ENCODE peak calls at places on chromosome 1, in four cellular contexts. One of them, this sample, is unnamed.

GRCh38 chr1:56436338-56436695 is 143.0 kb downstream of the PLPP3 start:
- DNase-seq in stomach: no peak
- DNase-seq in psoas muscle: no peak
- DNase-seq in upper lobe of right lung: no peak
- DNase-seq in this sample: no peak

GRCh38 chr1:62882161-62882560 is 98.2 kb downstream of the ATG4C start:
- DNase-seq in stomach: no peak
- DNase-seq in psoas muscle: no peak
- DNase-seq in upper lobe of right lung: no peak
- DNase-seq in this sample: no peak

GRCh38 chr1:99685516-99686180 is 39.7 kb downstream of the PALMD start:
- DNase-seq in stomach: peak
- DNase-seq in psoas muscle: peak
- DNase-seq in upper lobe of right lung: peak
- DNase-seq in this sample: peak

GRCh38 chr1:110089561-110090275 is 19.2 kb upstream of the ALX3 start:
- DNase-seq in stomach: no peak
- DNase-seq in psoas muscle: no peak
- DNase-seq in upper lobe of right lung: no peak
- DNase-seq in this sample: no peak

GRCh38 chr1:55720243-55720642 is 505.1 kb upstream of the USP24 start:
- DNase-seq in stomach: peak
- DNase-seq in psoas muscle: peak
- DNase-seq in upper lobe of right lung: peak
- DNase-seq in this sample: no peak

GRCh38 chr1:46735708-46736324 is 16.9 kb upstream of the EFCAB14 start:
- DNase-seq in stomach: no peak
- DNase-seq in psoas muscle: no peak
- DNase-seq in upper lobe of right lung: no peak
- DNase-seq in this sample: peak

GRCh38 chr1:187096689-187097088 is 267.9 kb downstream of the PLA2G4A start:
- DNase-seq in stomach: no peak
- DNase-seq in psoas muscle: no peak
- DNase-seq in upper lobe of right lung: no peak
- DNase-seq in this sample: no peak

GRCh38 chr1:9153152-9153551 is 24.2 kb upstream of the GPR157 start:
- DNase-seq in stomach: no peak
- DNase-seq in psoas muscle: no peak
- DNase-seq in upper lobe of right lung: no peak
- DNase-seq in this sample: no peak

GRCh38 chr1:150537732-150538684 is 11.2 kb upstream of the ADAMTSL4 start:
- DNase-seq in stomach: no peak
- DNase-seq in psoas muscle: peak
- DNase-seq in upper lobe of right lung: no peak
- DNase-seq in this sample: peak

GRCh38 chr1:89603651-89604413 is 29.1 kb upstream of the LRRC8C start:
- DNase-seq in stomach: no peak
- DNase-seq in psoas muscle: no peak
- DNase-seq in upper lobe of right lung: no peak
- DNase-seq in this sample: peak

GRCh38 chr1:248825136-248825535 is 579 bp downstream of the SH3BP5L start:
- DNase-seq in stomach: no peak
- DNase-seq in psoas muscle: no peak
- DNase-seq in upper lobe of right lung: peak
- DNase-seq in this sample: no peak

GRCh38 chr1:7235871-7236472 is 450.7 kb downstream of the CAMTA1 start:
- DNase-seq in stomach: no peak
- DNase-seq in psoas muscle: no peak
- DNase-seq in upper lobe of right lung: no peak
- DNase-seq in this sample: no peak

GRCh38 chr1:165367375-165367993 is 11.0 kb upstream of the LMX1A start:
- DNase-seq in stomach: peak
- DNase-seq in psoas muscle: peak
- DNase-seq in upper lobe of right lung: peak
- DNase-seq in this sample: peak
- TF ChIP-seq CTCF in stomach: peak
- TF ChIP-seq CTCF in psoas muscle: peak
- TF ChIP-seq CTCF in upper lobe of right lung: peak
- TF ChIP-seq CTCF in this sample: peak

GRCh38 chr1:70866522-70867256 is 180.9 kb downstream of the PTGER3 start:
- DNase-seq in stomach: peak
- DNase-seq in psoas muscle: no peak
- DNase-seq in upper lobe of right lung: no peak
- DNase-seq in this sample: no peak
- TF ChIP-seq CTCF in stomach: no peak
- TF ChIP-seq CTCF in psoas muscle: no peak
- TF ChIP-seq CTCF in upper lobe of right lung: no peak
- TF ChIP-seq CTCF in this sample: no peak

DNA sequence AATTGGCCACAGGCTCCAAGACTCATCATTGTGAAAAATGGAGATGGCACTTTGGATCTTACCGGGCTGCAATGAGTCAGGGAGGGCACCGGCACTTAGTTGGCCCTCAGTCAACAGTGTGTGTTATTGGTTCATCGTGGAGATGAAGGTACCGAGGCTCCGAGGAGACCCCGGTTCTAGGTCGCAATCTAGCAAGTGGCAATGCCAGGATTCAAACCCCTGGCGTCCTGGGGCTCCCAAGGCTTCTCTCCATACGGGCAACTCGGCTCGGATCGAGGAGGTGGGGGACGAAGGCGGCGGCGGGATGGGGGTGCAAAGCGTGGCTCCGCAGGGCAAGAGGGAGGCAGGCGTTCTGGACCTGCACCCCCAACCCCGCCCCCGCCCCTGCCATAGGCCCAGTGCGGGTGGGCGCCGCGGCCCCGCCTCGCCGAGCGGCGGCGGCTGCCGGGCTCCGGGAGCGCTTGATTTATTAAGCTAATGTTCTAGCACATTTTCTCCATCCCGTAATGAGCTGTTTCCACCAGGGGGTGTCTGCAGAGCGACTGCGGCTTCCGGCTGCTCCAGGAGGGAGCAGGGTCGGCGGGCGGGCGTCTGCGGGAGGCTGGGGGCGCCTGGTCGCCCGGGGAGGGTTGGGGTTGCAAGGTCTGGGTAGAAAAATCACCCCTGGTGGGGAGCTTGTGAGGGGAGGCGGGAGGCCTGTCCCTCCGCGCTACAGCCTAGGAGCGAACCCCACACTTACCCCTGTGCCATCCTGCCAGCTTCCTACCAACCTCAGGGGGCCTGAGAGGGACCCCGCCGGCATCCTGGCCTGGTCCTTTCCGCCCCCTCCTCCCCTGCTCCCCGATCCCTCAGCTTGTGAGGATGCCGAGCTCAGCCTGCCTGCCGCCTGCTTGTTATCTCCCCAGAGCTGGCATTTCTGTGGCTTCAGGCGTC is 48.7 kb upstream of the ACOT11 start:
- DNase-seq in stomach: no peak
- DNase-seq in psoas muscle: no peak
- DNase-seq in upper lobe of right lung: no peak
- DNase-seq in this sample: peak
- TF ChIP-seq CTCF in stomach: peak
- TF ChIP-seq CTCF in psoas muscle: no peak
- TF ChIP-seq CTCF in upper lobe of right lung: peak
- TF ChIP-seq CTCF in this sample: peak

GRCh38 chr1:203390298-203390697 is 39.4 kb upstream of the FMOD start:
- DNase-seq in stomach: no peak
- DNase-seq in psoas muscle: no peak
- DNase-seq in upper lobe of right lung: no peak
- DNase-seq in this sample: no peak

GRCh38 chr1:203396595-203397194 is 45.8 kb upstream of the FMOD start:
- DNase-seq in stomach: no peak
- DNase-seq in psoas muscle: no peak
- DNase-seq in upper lobe of right lung: no peak
- DNase-seq in this sample: no peak

GRCh38 chr1:203401151-203401550 is 50.2 kb upstream of the FMOD start:
- DNase-seq in stomach: no peak
- DNase-seq in psoas muscle: no peak
- DNase-seq in upper lobe of right lung: no peak
- DNase-seq in this sample: no peak

DNA sequence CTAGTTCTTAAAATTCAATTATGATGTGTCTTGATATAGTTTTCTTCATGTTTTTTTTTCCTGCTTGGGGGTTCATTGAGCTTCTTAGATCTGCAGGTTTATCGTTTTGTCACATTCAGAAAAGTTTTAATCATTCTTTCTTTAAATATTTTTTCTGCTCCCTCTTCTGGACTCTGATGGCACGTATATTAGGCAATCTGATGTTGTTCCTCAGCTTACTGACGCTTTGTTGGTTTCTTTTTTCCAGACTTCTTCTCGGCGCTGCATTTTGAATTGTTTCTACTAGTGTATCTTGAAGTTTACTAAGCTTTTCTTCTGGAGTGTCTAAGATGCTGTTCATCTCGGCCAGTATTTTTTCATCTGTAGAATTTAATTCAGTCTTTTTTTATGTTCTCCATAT is 44.8 kb upstream of the FMOD start:
- DNase-seq in stomach: no peak
- DNase-seq in psoas muscle: no peak
- DNase-seq in upper lobe of right lung: no peak
- DNase-seq in this sample: no peak
- TF ChIP-seq CTCF in stomach: no peak
- TF ChIP-seq CTCF in psoas muscle: no peak
- TF ChIP-seq CTCF in upper lobe of right lung: peak
- TF ChIP-seq CTCF in this sample: no peak

DNA sequence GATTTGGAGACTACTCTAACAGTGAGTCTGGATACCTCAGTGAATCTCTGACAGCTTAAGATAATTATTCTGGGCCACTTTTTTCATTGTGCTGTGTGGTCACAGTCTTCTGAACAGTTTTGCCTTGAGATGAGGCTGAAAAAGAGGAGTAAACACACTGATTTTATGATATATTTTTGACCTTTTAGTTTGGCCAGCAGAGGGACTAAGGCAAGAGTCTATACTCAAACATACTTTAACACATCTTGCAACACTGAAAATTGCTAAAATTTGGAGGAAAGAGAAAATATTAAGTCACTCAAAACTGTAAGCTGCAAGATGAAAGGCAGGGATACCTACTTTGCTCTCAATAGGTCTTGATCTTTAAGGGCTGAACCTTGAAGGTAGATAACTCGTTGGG is 182.7 kb downstream of the KCNT2 start:
- DNase-seq in stomach: no peak
- DNase-seq in psoas muscle: no peak
- DNase-seq in upper lobe of right lung: no peak
- DNase-seq in this sample: no peak
- TF ChIP-seq CTCF in stomach: no peak
- TF ChIP-seq CTCF in psoas muscle: no peak
- TF ChIP-seq CTCF in upper lobe of right lung: no peak
- TF ChIP-seq CTCF in this sample: no peak

DNA sequence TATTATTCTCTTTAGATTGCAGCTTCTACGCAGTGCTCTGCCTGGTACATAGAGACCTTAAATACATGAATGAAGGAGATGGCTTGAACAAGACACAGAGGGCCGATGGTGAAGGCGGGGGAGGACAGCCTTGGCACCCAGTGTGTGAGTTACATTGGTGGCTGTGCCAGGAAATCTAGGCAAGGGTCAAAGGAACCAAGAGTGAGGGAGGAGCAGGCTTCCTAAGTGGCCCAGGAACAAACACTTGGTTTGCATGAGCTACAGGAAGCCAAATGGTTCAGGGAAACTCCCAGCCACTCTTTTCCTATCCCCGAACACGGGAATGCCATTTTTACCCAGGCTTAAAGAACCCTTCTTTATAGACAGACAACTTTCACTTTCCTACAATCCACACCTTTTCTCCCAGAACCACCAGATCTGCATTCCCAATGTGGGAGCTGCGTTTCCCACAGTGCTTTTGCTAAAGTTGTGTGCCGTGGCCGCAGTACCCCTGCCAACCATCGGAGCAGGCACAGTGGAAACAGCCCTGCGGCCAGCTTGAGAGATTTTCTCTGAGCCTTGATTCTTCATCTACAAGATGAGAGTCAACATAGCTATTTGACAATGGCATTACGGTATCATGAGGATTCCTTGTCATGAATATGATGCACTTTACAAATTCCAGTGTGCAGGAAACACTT is 3.5 kb upstream of the CLEC20A start:
- DNase-seq in stomach: no peak
- DNase-seq in psoas muscle: no peak
- DNase-seq in upper lobe of right lung: no peak
- DNase-seq in this sample: no peak
- TF ChIP-seq CTCF in stomach: peak
- TF ChIP-seq CTCF in psoas muscle: peak
- TF ChIP-seq CTCF in upper lobe of right lung: peak
- TF ChIP-seq CTCF in this sample: no peak

This sample was measured in RWPE1.